ENCODE peak calls at places on chromosomes 7 and 10, in eight cellular contexts. One of them, this sample, is unnamed.

GRCh38 chr10:10647331-10647730 is 370.3 kb upstream of the CELF2 start:
- DNase-seq in NCI-H510A treated with DMSO at 0.1 percent for 48 hours: no peak
- DNase-seq in H54: no peak
- DNase-seq in T1000: no peak
- DNase-seq in fibroblast of the aortic adventitia: no peak
- DNase-seq in HuH-7: no peak
- DNase-seq in GM04503: no peak
- DNase-seq in AG04450: no peak
- DNase-seq in this sample: no peak

GRCh38 chr7:73668103-73668937 is 689 bp downstream of the VPS37D start:
- DNase-seq in NCI-H510A treated with DMSO at 0.1 percent for 48 hours: no peak
- DNase-seq in H54: no peak
- DNase-seq in T1000: no peak
- DNase-seq in fibroblast of the aortic adventitia: no peak
- DNase-seq in HuH-7: peak
- DNase-seq in GM04503: no peak
- DNase-seq in AG04450: no peak
- DNase-seq in this sample: no peak

GRCh38 chr7:117259626-117260025 is 63.2 kb downstream of the WNT2 start:
- DNase-seq in NCI-H510A treated with DMSO at 0.1 percent for 48 hours: no peak
- DNase-seq in H54: no peak
- DNase-seq in T1000: no peak
- DNase-seq in fibroblast of the aortic adventitia: peak
- DNase-seq in HuH-7: no peak
- DNase-seq in GM04503: peak
- DNase-seq in AG04450: no peak
- DNase-seq in this sample: no peak

GRCh38 chr7:44964384-44964830 is 14.4 kb downstream of the MYO1G start:
- DNase-seq in NCI-H510A treated with DMSO at 0.1 percent for 48 hours: no peak
- DNase-seq in H54: no peak
- DNase-seq in T1000: no peak
- DNase-seq in fibroblast of the aortic adventitia: no peak
- DNase-seq in HuH-7: peak
- DNase-seq in GM04503: no peak
- DNase-seq in AG04450: no peak
- DNase-seq in this sample: no peak

GRCh38 chr7:192035-192649 is at the start of gene FAM20C:
- DNase-seq in NCI-H510A treated with DMSO at 0.1 percent for 48 hours: no peak
- DNase-seq in H54: peak
- DNase-seq in T1000: peak
- DNase-seq in fibroblast of the aortic adventitia: peak
- DNase-seq in HuH-7: peak
- DNase-seq in GM04503: no peak
- DNase-seq in AG04450: peak
- DNase-seq in this sample: no peak

GRCh38 chr10:35735412-35735811 is 93.3 kb upstream of the FZD8 start:
- DNase-seq in NCI-H510A treated with DMSO at 0.1 percent for 48 hours: no peak
- DNase-seq in H54: peak
- DNase-seq in T1000: no peak
- DNase-seq in fibroblast of the aortic adventitia: peak
- DNase-seq in HuH-7: no peak
- DNase-seq in GM04503: peak
- DNase-seq in AG04450: no peak
- DNase-seq in this sample: peak

GRCh38 chr7:51025668-51026067 is 243.0 kb upstream of the GRB10 start:
- DNase-seq in NCI-H510A treated with DMSO at 0.1 percent for 48 hours: no peak
- DNase-seq in H54: no peak
- DNase-seq in T1000: no peak
- DNase-seq in fibroblast of the aortic adventitia: peak
- DNase-seq in HuH-7: no peak
- DNase-seq in GM04503: no peak
- DNase-seq in AG04450: no peak
- DNase-seq in this sample: peak

GRCh38 chr7:94602181-94602580 is 53.8 kb downstream of the SGCE start:
- DNase-seq in NCI-H510A treated with DMSO at 0.1 percent for 48 hours: no peak
- DNase-seq in H54: no peak
- DNase-seq in T1000: no peak
- DNase-seq in fibroblast of the aortic adventitia: no peak
- DNase-seq in HuH-7: no peak
- DNase-seq in GM04503: no peak
- DNase-seq in AG04450: no peak
- DNase-seq in this sample: no peak

GRCh38 chr7:68224041-68224534 is 1227.5 kb downstream of the TYW1 start:
- DNase-seq in NCI-H510A treated with DMSO at 0.1 percent for 48 hours: peak
- DNase-seq in H54: no peak
- DNase-seq in T1000: no peak
- DNase-seq in fibroblast of the aortic adventitia: no peak
- DNase-seq in HuH-7: no peak
- DNase-seq in GM04503: no peak
- DNase-seq in AG04450: no peak
- DNase-seq in this sample: no peak

GRCh38 chr7:151244156-151244870 is 4.2 kb downstream of the SMARCD3 start:
- DNase-seq in NCI-H510A treated with DMSO at 0.1 percent for 48 hours: peak
- DNase-seq in H54: peak
- DNase-seq in T1000: no peak
- DNase-seq in fibroblast of the aortic adventitia: peak
- DNase-seq in HuH-7: peak
- DNase-seq in GM04503: no peak
- DNase-seq in AG04450: no peak
- DNase-seq in this sample: peak

GRCh38 chr10:125003146-125003900 is 61.4 kb downstream of the ZRANB1 start:
- DNase-seq in NCI-H510A treated with DMSO at 0.1 percent for 48 hours: no peak
- DNase-seq in H54: no peak
- DNase-seq in T1000: no peak
- DNase-seq in fibroblast of the aortic adventitia: no peak
- DNase-seq in HuH-7: no peak
- DNase-seq in GM04503: no peak
- DNase-seq in AG04450: no peak
- DNase-seq in this sample: peak

GRCh38 chr10:29517352-29517923 is 117.3 kb downstream of the SVIL start:
- DNase-seq in NCI-H510A treated with DMSO at 0.1 percent for 48 hours: no peak
- DNase-seq in H54: peak
- DNase-seq in T1000: no peak
- DNase-seq in fibroblast of the aortic adventitia: peak
- DNase-seq in HuH-7: peak
- DNase-seq in GM04503: no peak
- DNase-seq in AG04450: no peak
- DNase-seq in this sample: peak

GRCh38 chr10:6406220-6407033 is 173.6 kb downstream of the PRKCQ start:
- DNase-seq in NCI-H510A treated with DMSO at 0.1 percent for 48 hours: no peak
- DNase-seq in H54: peak
- DNase-seq in T1000: no peak
- DNase-seq in fibroblast of the aortic adventitia: peak
- DNase-seq in HuH-7: peak
- DNase-seq in GM04503: no peak
- DNase-seq in AG04450: no peak
- DNase-seq in this sample: no peak